ENCODE peak calls at places on chromosomes 12 and 14, in four cellular contexts. N is A549, P is sigmoid colon, R is tibial artery. C is an unnamed sample.
A peak's percentile ranks its signal among the peaks of the same experiment; 100 is the strongest.

GRCh38 chr12:58529114-58529665 is 391.1 kb downstream of the LRIG3 start:
- DNase-seq in P (no peak), N (peak; percentile 40), R (no peak), C (no peak)

GRCh38 chr14:96648506-96649326 is 146.5 kb downstream of the PAPOLA start:
- DNase-seq in P (no peak), N (no peak), R (no peak), C (no peak)

GRCh38 chr12:56086096-56086495 is 6.1 kb downstream of the ERBB3 start:
- DNase-seq in N (no peak), P (no peak), R (no peak), C (no peak)

GRCh38 chr12:54053625-54054441 is at the start of gene HOXC4:
- DNase-seq in N (peak; percentile 63), P (no peak), R (no peak), C (no peak)

GRCh38 chr12:13911756-13912554 is 69.4 kb downstream of the GRIN2B start:
- DNase-seq in P (no peak), R (no peak), N (no peak), C (no peak)

GRCh38 chr12:27973487-27973890 is 956 bp upstream of the PTHLH start:
- DNase-seq in R (no peak), N (peak; percentile 47), P (no peak), C (no peak)

GRCh38 chr14:52380294-52380693 is 66.2 kb downstream of the PTGER2 start:
- DNase-seq in R (no peak), N (peak; percentile 36), P (no peak), C (no peak)

GRCh38 chr12:43115441-43116160 is 436.4 kb downstream of the ADAMTS20 start:
- DNase-seq in N (no peak), P (no peak), R (no peak), C (no peak)

GRCh38 chr14:96390965-96391292 is 999 bp upstream of the AK7 start:
- DNase-seq in N (peak; percentile 2), P (no peak), R (no peak), C (no peak)

GRCh38 chr12:53709671-53710070 is 17.6 kb downstream of the CALCOCO1 start:
- DNase-seq in N (no peak), P (peak; percentile 29), R (no peak), C (no peak)

GRCh38 chr14:99619873-99620834 is 16.1 kb upstream of the CCDC85C start:
- DNase-seq in N (no peak), R (no peak), P (no peak), C (no peak)

GRCh38 chr12:114285554-114285953 is 120.4 kb downstream of the TBX5 start:
- DNase-seq in R (no peak), P (no peak), N (no peak), C (no peak)

GRCh38 chr14:104297721-104298401 is 159.5 kb downstream of the KIF26A start:
- DNase-seq in P (peak; percentile 53), R (peak; percentile 51), N (no peak), C (no peak)

GRCh38 chr14:89266754-89267153 is 150.3 kb downstream of the FOXN3 start:
- DNase-seq in N (no peak), R (no peak), P (no peak), C (peak; percentile 56)

GRCh38 chr12:120662879-120663278 is 22.5 kb downstream of the CABP1 start:
- DNase-seq in P (no peak), N (no peak), R (no peak), C (no peak)

GRCh38 chr14:24430143-24430681 is 458 bp downstream of the KHNYN start:
- DNase-seq in R (peak; percentile 94), N (peak; percentile 75), P (peak; percentile 89), C (peak; percentile 90)

GRCh38 chr12:109663766-109664165 is 49.9 kb upstream of the FAM222A start:
- DNase-seq in N (no peak), P (no peak), R (no peak), C (no peak)

GRCh38 chr14:105855893-105856675 is 329.7 kb downstream of the TMEM121 start:
- DNase-seq in R (peak; percentile 59), P (peak; percentile 47), N (no peak), C (no peak)

GRCh38 chr12:88752183-88752582 is 171.9 kb upstream of the KITLG start:
- DNase-seq in R (no peak), N (no peak), P (no peak), C (no peak)

GRCh38 chr12:26833692-26834168 is 736 bp upstream of the ITPR2 start:
- DNase-seq in R (peak; percentile 71), N (peak; percentile 32), P (peak; percentile 73), C (no peak)

GRCh38 chr12:132723764-132724140 is 13.1 kb downstream of the PGAM5 start:
- DNase-seq in P (no peak), R (no peak), N (no peak), C (no peak)

GRCh38 chr14:78701246-78701645 is 531.1 kb downstream of the NRXN3 start:
- DNase-seq in R (no peak), N (no peak), P (no peak), C (no peak)

GRCh38 chr14:70651522-70651921 is 9.8 kb downstream of the TTC9 start:
- DNase-seq in P (no peak), N (no peak), R (no peak), C (no peak)

GRCh38 chr14:52950410-52950897 is 396 bp downstream of the FERMT2 start:
- DNase-seq in P (peak; percentile 88), N (peak; percentile 55), R (peak; percentile 80), C (peak; percentile 84)

GRCh38 chr12:122858591-122859302 is 23.5 kb downstream of the HIP1R start:
- DNase-seq in R (no peak), P (no peak), N (no peak), C (no peak)

GRCh38 chr12:122886851-122887816 is 8.8 kb downstream of the VPS37B start:
- DNase-seq in N (peak; percentile 70), R (no peak), P (no peak), C (no peak)

GRCh38 chr14:50736932-50737419 is 68.9 kb upstream of the SAV1 start:
- DNase-seq in P (no peak), N (no peak), R (no peak), C (no peak)

GRCh38 chr12:80189241-80189640 is 89.9 kb downstream of the OTOGL start:
- DNase-seq in R (no peak), P (no peak), N (no peak), C (no peak)

GRCh38 chr12:92324849-92325500 is 179.3 kb upstream of the BTG1 start:
- DNase-seq in N (no peak), R (no peak), P (no peak), C (no peak)

GRCh38 chr12:99439399-99439798 is 208.2 kb upstream of the GARIN6 start:
- DNase-seq in N (no peak), P (no peak), R (no peak), C (no peak)

GRCh38 chr14:105392161-105393090 is 5.9 kb upstream of the TEX22 start:
- DNase-seq in P (no peak), N (no peak), R (no peak), C (no peak)

GRCh38 chr12:50326636-50327284 is 43.4 kb upstream of the LIMA1 start:
- DNase-seq in N (peak; percentile 75), R (no peak), P (no peak), C (no peak)

GRCh38 chr12:26878661-26879119 is 45.7 kb upstream of the ITPR2 start:
- DNase-seq in P (peak; percentile 92), R (peak; percentile 68), N (no peak), C (no peak)

GRCh38 chr12:50676761-50677160 is 87.1 kb upstream of the ATF1 start:
- DNase-seq in P (no peak), N (no peak), R (no peak), C (no peak)

GRCh38 chr12:53234236-53234635 is 2.2 kb upstream of the RARG start:
- DNase-seq in N (no peak), R (peak; percentile 81), P (no peak), C (no peak)

GRCh38 chr14:69571879-69572633 is 2.6 kb downstream of the CCDC177 start:
- DNase-seq in N (peak; percentile 50), P (no peak), R (no peak), C (no peak)

GRCh38 chr14:69573841-69574265 is 818 bp downstream of the CCDC177 start:
- DNase-seq in R (no peak), N (no peak), P (no peak), C (no peak)

GRCh38 chr14:69573205-69573840 is 1.3 kb downstream of the CCDC177 start:
- DNase-seq in N (peak; percentile 17), R (no peak), P (no peak), C (no peak)

GRCh38 chr14:69571449-69571878 is 3.2 kb downstream of the CCDC177 start:
- DNase-seq in P (no peak), R (no peak), N (peak; percentile 49), C (no peak)

GRCh38 chr14:69572634-69573135 is 2.0 kb downstream of the CCDC177 start:
- DNase-seq in R (no peak), N (peak; percentile 23), P (no peak), C (no peak)
- H3K4me3 ChIP-seq in R (peak overlapping the region; percentile 54), N (peak overlapping the region; percentile 45), P (no peak overlapping the region), C (peak overlapping the region; percentile 68)

GRCh38 chr12:19572920-19573558 is 133.7 kb downstream of the AEBP2 start:
- DNase-seq in R (peak; percentile 66), P (no peak), N (peak; percentile 68), C (no peak)
- H3K4me3 ChIP-seq in R (no peak overlapping the region), P (no peak overlapping the region), N (no peak overlapping the region), C (no peak overlapping the region)

DNA sequence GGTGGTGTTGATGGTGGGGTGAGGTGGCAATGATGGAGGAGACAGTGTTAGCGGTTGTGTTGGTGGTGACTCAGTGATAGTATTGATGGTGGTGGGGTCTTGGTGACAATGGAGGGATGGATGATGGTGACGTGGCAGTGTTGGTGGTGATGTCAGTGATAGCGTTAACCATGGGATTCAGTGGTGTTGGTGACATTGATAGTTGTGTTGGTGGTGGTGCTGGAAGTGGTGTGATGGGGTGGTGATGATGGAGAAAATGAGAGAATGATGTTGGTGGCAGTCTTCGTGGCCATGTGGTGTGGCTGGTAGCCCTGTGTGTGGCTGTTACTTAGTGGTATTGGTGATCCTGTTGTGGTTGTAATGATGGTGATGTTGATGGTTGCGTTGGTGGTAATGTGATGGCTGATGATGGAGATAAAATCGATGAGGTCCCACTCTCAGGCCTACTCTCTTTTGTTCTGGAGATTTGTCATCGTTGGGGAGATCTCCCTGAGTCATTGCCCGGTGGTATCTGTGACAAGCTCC is 2.6 kb downstream of the DTX1 start:
- DNase-seq in N (no peak), R (no peak), P (no peak), C (no peak)
- H3K4me3 ChIP-seq in N (no peak overlapping the region), R (no peak overlapping the region), P (no peak overlapping the region), C (no peak overlapping the region)

DNA sequence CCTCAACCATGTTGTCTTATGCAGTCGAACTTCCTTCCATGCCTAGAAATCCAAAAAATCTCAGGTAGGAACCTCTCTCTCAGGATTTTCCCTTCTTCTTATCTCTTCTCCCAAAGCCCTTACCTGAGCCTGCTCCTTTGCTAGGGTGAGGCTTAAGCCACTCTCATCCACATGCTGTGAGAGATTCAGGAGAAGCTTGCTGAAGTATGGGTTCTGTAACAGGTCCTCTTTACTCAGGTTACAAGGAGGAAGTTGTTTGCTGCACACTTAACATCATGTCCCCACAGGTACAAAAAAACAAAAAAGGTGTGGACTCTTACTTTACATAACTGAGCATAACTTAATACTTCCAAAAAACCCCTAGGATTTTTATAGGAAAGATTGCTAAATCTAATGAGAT is 4.5 kb downstream of the HAUS4 start:
- DNase-seq in P (peak; percentile 3), R (no peak), N (no peak), C (no peak)
- H3K4me3 ChIP-seq in P (no peak overlapping the region), R (no peak overlapping the region), N (no peak overlapping the region), C (no peak overlapping the region)

GRCh38 chr14:91229743-91230200 is 14.7 kb downstream of the GPR68 start:
- DNase-seq in R (no peak), N (no peak), P (no peak), C (no peak)
- H3K4me3 ChIP-seq in R (no peak overlapping the region), N (no peak overlapping the region), P (no peak overlapping the region), C (no peak overlapping the region)

C was measured in ascending aorta.